ENCODE peak calls at places on chromosome 18, in four cellular contexts. One of them, this sample, is unnamed.

GRCh38 chr18:73528066-73528465 is 619.6 kb downstream of the FBXO15 start:
- DNase-seq in body of pancreas: no peak
- DNase-seq in Peyer's patch: no peak
- DNase-seq in upper lobe of right lung: no peak
- DNase-seq in this sample: no peak

GRCh38 chr18:50647237-50647636 is 87.3 kb downstream of the MAPK4 start:
- DNase-seq in upper lobe of right lung: no peak
- DNase-seq in body of pancreas: no peak
- DNase-seq in Peyer's patch: no peak
- DNase-seq in this sample: no peak

GRCh38 chr18:43539862-43540261 is 262.6 kb upstream of the SYT4 start:
- DNase-seq in upper lobe of right lung: no peak
- DNase-seq in body of pancreas: no peak
- DNase-seq in Peyer's patch: no peak
- DNase-seq in this sample: no peak

GRCh38 chr18:12092398-12093229 is 1.0 kb upstream of the ANKRD62 start:
- DNase-seq in body of pancreas: peak; percentile 88
- DNase-seq in upper lobe of right lung: no peak
- DNase-seq in Peyer's patch: no peak
- DNase-seq in this sample: no peak

GRCh38 chr18:6207119-6207518 is 207.6 kb downstream of the L3MBTL4 start:
- DNase-seq in upper lobe of right lung: no peak
- DNase-seq in body of pancreas: no peak
- DNase-seq in Peyer's patch: no peak
- DNase-seq in this sample: no peak

GRCh38 chr18:12990128-12990485 is 1.1 kb upstream of the CEP192 start:
- DNase-seq in upper lobe of right lung: no peak
- DNase-seq in Peyer's patch: no peak
- DNase-seq in body of pancreas: no peak
- DNase-seq in this sample: no peak

GRCh38 chr18:54675076-54675475 is 84.0 kb downstream of the DYNAP start:
- DNase-seq in upper lobe of right lung: no peak
- DNase-seq in body of pancreas: no peak
- DNase-seq in Peyer's patch: no peak
- DNase-seq in this sample: no peak

GRCh38 chr18:11654736-11655604 is 34.1 kb upstream of the GNAL start:
- DNase-seq in body of pancreas: peak; percentile 68
- DNase-seq in Peyer's patch: peak; percentile 68
- DNase-seq in upper lobe of right lung: peak; percentile 81
- DNase-seq in this sample: peak; percentile 38

GRCh38 chr18:36933552-36933951 is 104.6 kb downstream of the KIAA1328 start:
- DNase-seq in upper lobe of right lung: no peak
- DNase-seq in Peyer's patch: no peak
- DNase-seq in body of pancreas: no peak
- DNase-seq in this sample: peak; percentile 1

GRCh38 chr18:7728297-7728696 is 161.2 kb downstream of the PTPRM start:
- DNase-seq in upper lobe of right lung: no peak
- DNase-seq in Peyer's patch: no peak
- DNase-seq in body of pancreas: no peak
- DNase-seq in this sample: no peak

GRCh38 chr18:46632401-46633089 is 24.5 kb downstream of the LOXHD1 start:
- DNase-seq in Peyer's patch: no peak
- DNase-seq in upper lobe of right lung: no peak
- DNase-seq in body of pancreas: no peak
- DNase-seq in this sample: no peak

GRCh38 chr18:55384551-55385275 is 203.3 kb downstream of the TCF4 start:
- DNase-seq in upper lobe of right lung: no peak
- DNase-seq in body of pancreas: peak; percentile 25
- DNase-seq in Peyer's patch: peak; percentile 50
- DNase-seq in this sample: peak; percentile 24

GRCh38 chr18:24300703-24301102 is 96.9 kb downstream of the OSBPL1A start:
- DNase-seq in body of pancreas: no peak
- DNase-seq in Peyer's patch: peak; percentile 58
- DNase-seq in upper lobe of right lung: no peak
- DNase-seq in this sample: no peak

GRCh38 chr18:73691118-73691517 is 456.5 kb downstream of the FBXO15 start:
- DNase-seq in upper lobe of right lung: no peak
- DNase-seq in Peyer's patch: no peak
- DNase-seq in body of pancreas: no peak
- DNase-seq in this sample: no peak

GRCh38 chr18:73235491-73235890 is 367.7 kb upstream of the NETO1 start:
- DNase-seq in body of pancreas: no peak
- DNase-seq in upper lobe of right lung: no peak
- DNase-seq in Peyer's patch: no peak
- DNase-seq in this sample: no peak

GRCh38 chr18:45734944-45735343 is 11.0 kb downstream of the SLC14A1 start:
- DNase-seq in body of pancreas: no peak
- DNase-seq in Peyer's patch: no peak
- DNase-seq in upper lobe of right lung: no peak
- DNase-seq in this sample: no peak

GRCh38 chr18:9916814-9917213 is 3.0 kb downstream of the VAPA start:
- DNase-seq in body of pancreas: no peak
- DNase-seq in upper lobe of right lung: no peak
- DNase-seq in Peyer's patch: no peak
- DNase-seq in this sample: no peak

GRCh38 chr18:9922592-9923308 is 8.9 kb downstream of the VAPA start:
- DNase-seq in Peyer's patch: no peak
- DNase-seq in upper lobe of right lung: no peak
- DNase-seq in body of pancreas: no peak
- DNase-seq in this sample: no peak

GRCh38 chr18:9918016-9918680 is 4.3 kb downstream of the VAPA start:
- DNase-seq in body of pancreas: no peak
- DNase-seq in Peyer's patch: no peak
- DNase-seq in upper lobe of right lung: no peak
- DNase-seq in this sample: peak; percentile 42

GRCh38 chr18:9916067-9916684 is 2.4 kb downstream of the VAPA start:
- DNase-seq in upper lobe of right lung: no peak
- DNase-seq in body of pancreas: no peak
- DNase-seq in Peyer's patch: no peak
- DNase-seq in this sample: no peak

DNA sequence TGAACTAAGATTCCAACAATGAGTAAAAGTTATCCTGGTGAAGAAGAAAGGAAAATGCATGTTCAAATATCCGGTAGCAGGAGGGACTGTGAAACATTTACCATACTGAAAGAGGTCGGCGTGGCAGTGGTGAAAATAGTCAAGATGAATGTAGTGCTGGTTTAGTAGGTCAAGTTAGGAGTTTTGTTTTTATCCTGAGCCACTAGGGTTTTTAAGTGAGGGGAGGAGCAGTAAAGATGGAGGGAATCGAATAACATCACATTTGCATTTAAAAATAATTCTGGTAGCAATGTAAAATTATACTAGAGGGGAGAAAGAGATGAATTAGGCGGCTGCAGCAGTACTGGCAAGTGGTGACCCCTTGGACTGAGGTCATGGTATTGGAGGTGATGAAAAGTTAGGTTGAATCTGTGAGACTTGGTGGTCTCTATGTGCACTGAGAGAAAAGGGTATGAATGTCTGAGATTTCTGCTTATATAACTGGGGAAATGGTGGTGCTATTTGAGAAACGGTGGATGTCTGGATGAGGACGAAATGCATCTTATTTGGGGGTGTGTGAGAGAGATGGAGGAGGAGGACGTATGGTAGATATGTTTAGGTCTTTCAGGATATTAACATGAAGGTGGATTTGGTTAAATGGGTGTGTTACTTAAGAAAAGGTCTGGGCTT is 5.9 kb downstream of the VAPA start:
- DNase-seq in Peyer's patch: no peak
- DNase-seq in upper lobe of right lung: no peak
- DNase-seq in body of pancreas: no peak
- DNase-seq in this sample: no peak
- H3K4me3 ChIP-seq in Peyer's patch: no peak overlapping the region
- H3K4me3 ChIP-seq in upper lobe of right lung: no peak overlapping the region
- H3K4me3 ChIP-seq in body of pancreas: no peak overlapping the region
- H3K4me3 ChIP-seq in this sample: no peak overlapping the region

DNA sequence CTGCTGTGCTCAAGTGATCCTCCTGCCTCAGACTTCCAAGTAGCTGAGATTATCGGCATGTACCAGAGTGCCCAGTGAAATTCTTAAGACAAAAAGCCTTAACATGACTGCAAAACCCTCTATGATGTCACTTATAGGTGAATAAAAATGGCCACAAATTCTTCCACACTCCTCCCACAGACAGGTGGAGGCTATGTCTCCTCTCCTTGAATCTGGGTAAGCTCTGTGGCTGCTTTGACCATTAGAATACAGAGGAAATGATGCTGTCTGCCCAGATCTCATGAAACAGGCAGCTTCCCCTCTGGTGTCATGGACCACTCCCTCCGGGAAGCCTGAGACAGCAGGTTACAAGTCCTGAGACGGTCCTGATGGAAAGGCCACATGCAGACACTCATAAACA is 211.1 kb downstream of the TGIF1 start:
- DNase-seq in Peyer's patch: no peak
- DNase-seq in body of pancreas: no peak
- DNase-seq in upper lobe of right lung: no peak
- DNase-seq in this sample: no peak
- H3K27ac ChIP-seq in Peyer's patch: no peak overlapping the region
- H3K27ac ChIP-seq in body of pancreas: no peak overlapping the region
- H3K27ac ChIP-seq in upper lobe of right lung: peak overlapping the region; percentile 45
- H3K27ac ChIP-seq in this sample: no peak overlapping the region

DNA sequence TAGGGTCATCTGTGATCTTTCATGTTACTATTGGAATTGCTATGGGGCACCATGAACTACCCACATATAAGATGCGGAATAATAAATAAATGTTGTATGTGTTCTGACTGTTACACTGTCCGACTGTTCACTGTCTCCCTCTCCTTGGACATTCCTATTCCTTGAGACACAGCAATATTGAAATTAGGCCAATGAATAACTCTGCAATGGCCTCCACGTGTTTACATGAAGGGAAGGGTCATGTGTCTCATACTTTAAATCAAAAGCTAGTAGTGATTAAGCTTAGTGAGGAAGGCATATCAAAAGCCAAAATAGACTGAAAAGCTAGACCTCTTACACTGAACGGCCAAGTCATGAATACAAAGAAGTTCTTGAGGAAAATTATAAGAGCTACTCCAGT is 751.3 kb downstream of the SOCS6 start:
- DNase-seq in body of pancreas: no peak
- DNase-seq in Peyer's patch: no peak
- DNase-seq in upper lobe of right lung: no peak
- DNase-seq in this sample: no peak
- H3K9me3 ChIP-seq in body of pancreas: no peaks in the 10 kb centered on the region
- H3K9me3 ChIP-seq in Peyer's patch: no peaks in the 10 kb centered on the region
- H3K9me3 ChIP-seq in upper lobe of right lung: no peaks in the 10 kb centered on the region
- H3K9me3 ChIP-seq in this sample: no peaks in the 10 kb centered on the region

GRCh38 chr18:52339891-52340371 is at the start of gene DCC:
- DNase-seq in body of pancreas: peak; percentile 69
- DNase-seq in upper lobe of right lung: no peak
- DNase-seq in Peyer's patch: peak; percentile 45
- DNase-seq in this sample: peak; percentile 35
- H3K4me3 ChIP-seq in body of pancreas: no peak within 1 kb of the TSS
- H3K4me3 ChIP-seq in upper lobe of right lung: peak within 1 kb of the TSS; percentile 35
- H3K4me3 ChIP-seq in Peyer's patch: no peak within 1 kb of the TSS
- H3K4me3 ChIP-seq in this sample: peak within 1 kb of the TSS; percentile 13

DNA sequence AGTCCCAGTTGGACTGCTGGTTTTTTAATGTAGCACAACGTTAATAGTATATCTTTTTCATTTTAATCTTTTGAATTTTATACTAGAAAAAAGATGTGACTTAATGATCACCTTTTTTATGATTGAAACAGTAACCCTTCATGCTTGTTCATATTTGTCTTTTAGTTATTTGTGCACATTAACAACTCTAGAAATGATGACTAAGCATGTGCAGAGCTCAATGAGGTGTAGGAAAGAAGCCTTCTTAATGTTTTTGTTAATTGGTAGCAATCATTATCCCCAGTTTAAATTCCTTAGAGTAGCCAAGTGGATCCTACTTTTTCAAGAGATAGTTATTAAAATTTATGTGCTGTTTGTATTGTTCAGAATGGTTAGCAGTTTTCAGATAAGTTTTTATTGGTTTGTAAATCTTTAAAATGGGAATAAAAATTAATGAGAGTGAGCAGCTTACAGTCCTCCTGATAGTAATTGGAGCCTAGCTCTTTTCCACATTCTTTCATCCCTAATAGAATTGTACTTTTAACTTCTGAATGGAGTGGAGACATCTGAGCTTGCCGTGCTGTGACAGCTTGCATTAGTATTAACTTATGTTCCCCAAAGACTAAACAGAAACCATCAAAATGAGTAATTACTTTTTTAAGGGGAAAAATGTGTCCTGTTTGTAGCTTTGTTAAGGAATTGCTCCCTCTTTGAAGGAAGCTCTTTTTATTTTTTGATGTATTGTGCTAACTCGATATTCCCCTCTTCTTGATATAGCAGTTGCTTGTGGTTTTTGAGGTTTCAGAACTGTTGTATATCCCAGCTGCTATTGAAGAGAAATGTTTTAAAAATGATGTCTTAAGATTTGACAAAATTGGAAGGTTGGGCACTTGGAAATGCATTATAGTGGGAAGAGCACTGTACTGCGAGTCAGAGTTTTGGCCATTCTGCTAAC is 17.3 kb downstream of the PIK3C3 start:
- DNase-seq in Peyer's patch: no peak
- DNase-seq in upper lobe of right lung: no peak
- DNase-seq in body of pancreas: no peak
- DNase-seq in this sample: no peak
- H3K27ac ChIP-seq in Peyer's patch: no peak overlapping the region
- H3K27ac ChIP-seq in upper lobe of right lung: no peak overlapping the region
- H3K27ac ChIP-seq in body of pancreas: no peak overlapping the region
- H3K27ac ChIP-seq in this sample: no peak overlapping the region

GRCh38 chr18:52190630-52191029 is 149.4 kb upstream of the DCC start:
- DNase-seq in Peyer's patch: no peak
- DNase-seq in body of pancreas: no peak
- DNase-seq in upper lobe of right lung: no peak
- DNase-seq in this sample: peak; percentile 20

DNA sequence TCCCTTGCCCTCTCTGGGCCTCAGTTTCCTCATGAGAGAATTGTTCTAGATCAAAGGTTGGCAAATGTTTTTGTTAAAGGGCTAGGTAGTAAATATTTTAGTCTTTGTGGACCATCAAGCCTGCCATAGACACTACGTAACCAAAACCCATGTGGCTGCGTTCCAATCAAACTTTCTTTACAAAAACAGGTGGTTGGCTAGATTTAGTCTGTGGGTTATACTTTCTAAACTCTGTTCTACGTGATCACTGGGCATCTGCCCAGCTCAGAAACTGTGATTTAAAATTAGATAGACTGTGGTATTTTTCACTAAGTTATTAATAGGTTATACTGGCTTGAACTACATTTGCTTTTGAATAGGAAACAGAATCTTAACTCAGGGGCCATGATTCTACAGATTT is 149.8 kb upstream of the DCC start:
- DNase-seq in Peyer's patch: no peak
- DNase-seq in body of pancreas: no peak
- DNase-seq in upper lobe of right lung: no peak
- DNase-seq in this sample: no peak
- H3K9me3 ChIP-seq in Peyer's patch: no peaks in the 10 kb centered on the region
- H3K9me3 ChIP-seq in body of pancreas: no peaks in the 10 kb centered on the region
- H3K9me3 ChIP-seq in upper lobe of right lung: no peaks in the 10 kb centered on the region
- H3K9me3 ChIP-seq in this sample: no peaks in the 10 kb centered on the region

This sample was measured in SJCRH30.